ENCODE peak calls at places on chromosomes 6 and 20, in nine cellular contexts. R, I, D, W, P, B, Z, M and K are unnamed samples.

GRCh38 chr20:24376523-24377085 is 92.8 kb upstream of the SYNDIG1 start:
- DNase-seq in W (no peak), R (no peak), B (no peak), Z (no peak), I (no peak), D (no peak), M (no peak), P (no peak), K (no peak)

GRCh38 chr6:16712250-16712930 is 48.9 kb downstream of the ATXN1 start:
- DNase-seq in M (no peak), Z (peak; percentile 60), P (no peak), D (no peak), B (peak; percentile 38), I (no peak), R (no peak), W (no peak), K (no peak)

GRCh38 chr6:87430499-87430898 is 22.7 kb downstream of the CFAP206 start:
- DNase-seq in R (no peak), M (no peak), I (no peak), B (no peak), Z (no peak), P (no peak), W (no peak), D (no peak), K (no peak)

GRCh38 chr20:4216142-4216735 is 200.9 kb upstream of the RNF24 start:
- DNase-seq in P (no peak), I (no peak), Z (no peak), D (no peak), W (no peak), M (peak; percentile 36), R (no peak), B (no peak), K (no peak)

GRCh38 chr6:160007118-160007517 is 38.2 kb downstream of the IGF2R start:
- DNase-seq in R (no peak), M (no peak), D (no peak), W (no peak), P (no peak), I (no peak), B (no peak), Z (no peak), K (no peak)

GRCh38 chr6:88166493-88166900 is 350 bp upstream of the CNR1 start:
- DNase-seq in P (peak; percentile 19), W (peak; percentile 79), B (no peak), I (no peak), Z (no peak), M (no peak), R (no peak), D (no peak), K (no peak)

GRCh38 chr6:106046854-106047200 is 39.3 kb upstream of the PRDM1 start:
- DNase-seq in P (no peak), W (no peak), D (no peak), I (no peak), R (no peak), Z (no peak), M (no peak), B (no peak), K (no peak)

GRCh38 chr20:461254-462198 is 807 bp downstream of the TBC1D20 start:
- DNase-seq in W (peak; percentile 84), M (peak; percentile 70), D (peak; percentile 36), I (peak; percentile 41), B (no peak), Z (peak; percentile 19), P (peak; percentile 25), R (peak; percentile 41), K (no peak)

GRCh38 chr6:3990692-3991491 is 88.0 kb downstream of the FAM217A start:
- DNase-seq in R (no peak), Z (peak; percentile 74), W (peak; percentile 91), D (peak; percentile 50), B (peak; percentile 93), I (peak; percentile 82), P (peak; percentile 5), M (peak; percentile 73), K (peak; percentile 91)

GRCh38 chr6:64516393-64516792 is 880.8 kb downstream of the PHF3 start:
- DNase-seq in R (no peak), M (no peak), B (no peak), I (no peak), W (no peak), D (no peak), P (no peak), Z (no peak), K (no peak)

GRCh38 chr6:154337423-154338005 is 19.1 kb downstream of the IPCEF1 start:
- DNase-seq in W (no peak), I (no peak), R (no peak), P (no peak), D (no peak), Z (no peak), M (no peak), B (no peak), K (no peak)

GRCh38 chr20:32621071-32621913 is 36.2 kb upstream of the NOL4L start:
- DNase-seq in D (peak; percentile 11), B (no peak), Z (no peak), W (no peak), P (no peak), I (no peak), R (peak; percentile 58), M (peak; percentile 57), K (no peak)

GRCh38 chr6:53703047-53703446 is 37.5 kb upstream of the KLHL31 start:
- DNase-seq in D (peak; percentile 13), Z (no peak), W (no peak), R (no peak), B (no peak), I (no peak), P (no peak), M (no peak), K (no peak)

GRCh38 chr6:62298745-62299392 is 12.8 kb upstream of the KHDRBS2 start:
- DNase-seq in B (no peak), I (no peak), W (no peak), Z (no peak), P (no peak), R (no peak), D (no peak), M (no peak), K (no peak)

GRCh38 chr20:58760881-58761280 is 68.3 kb downstream of the NPEPL1 start:
- DNase-seq in W (no peak), P (no peak), I (no peak), R (no peak), Z (no peak), D (no peak), M (no peak), B (peak; percentile 3), K (no peak)

GRCh38 chr20:19697415-19697814 is 60.6 kb upstream of the RIN2 start:
- DNase-seq in I (no peak), M (no peak), W (no peak), R (no peak), P (no peak), B (no peak), Z (no peak), D (no peak), K (no peak)

GRCh38 chr20:17786221-17786718 is 86.5 kb downstream of the BANF2 start:
- DNase-seq in B (no peak), M (peak; percentile 60), W (no peak), I (no peak), P (no peak), R (no peak), D (no peak), Z (peak; percentile 47), K (no peak)

GRCh38 chr6:100664274-100665040 is 199.7 kb upstream of the SIM1 start:
- DNase-seq in P (peak; percentile 24), R (no peak), I (peak; percentile 4), W (no peak), D (peak; percentile 20), Z (peak; percentile 20), M (no peak), B (peak; percentile 61), K (no peak)

GRCh38 chr20:3235661-3236324 is 3.2 kb downstream of the SLC4A11 start:
- DNase-seq in B (no peak), I (no peak), W (no peak), R (no peak), D (no peak), M (no peak), Z (peak; percentile 79), P (no peak), K (no peak)